ENCODE peak calls at places on chromosomes 6 and 20, in six cellular contexts. One of them, this sample, is unnamed.
A peak's percentile ranks its signal among the peaks of the same experiment; 100 is the strongest.

GRCh38 chr6:132365319-132365907 is 35.9 kb downstream of the MOXD1 start:
- DNase-seq in HS-27A: no peak
- DNase-seq in fibroblast of gingiva: no peak
- DNase-seq in anterior cingulate cortex: no peak
- DNase-seq in astrocyte of the spinal cord: peak; percentile 48
- DNase-seq in HEK293T: peak; percentile 23
- DNase-seq in this sample: peak; percentile 99

GRCh38 chr6:107600111-107600510 is 110.2 kb downstream of the SOBP start:
- DNase-seq in HS-27A: no peak
- DNase-seq in anterior cingulate cortex: no peak
- DNase-seq in astrocyte of the spinal cord: no peak
- DNase-seq in fibroblast of gingiva: no peak
- DNase-seq in HEK293T: no peak
- DNase-seq in this sample: no peak

GRCh38 chr6:170026272-170027110 is 264.4 kb downstream of the DLL1 start:
- DNase-seq in fibroblast of gingiva: no peak
- DNase-seq in HS-27A: no peak
- DNase-seq in astrocyte of the spinal cord: no peak
- DNase-seq in HEK293T: no peak
- DNase-seq in anterior cingulate cortex: no peak
- DNase-seq in this sample: no peak

GRCh38 chr6:125753218-125753936 is 3.9 kb downstream of the HEY2 start:
- DNase-seq in HEK293T: no peak
- DNase-seq in anterior cingulate cortex: no peak
- DNase-seq in fibroblast of gingiva: peak; percentile 34
- DNase-seq in astrocyte of the spinal cord: peak; percentile 56
- DNase-seq in HS-27A: no peak
- DNase-seq in this sample: no peak

GRCh38 chr6:36906539-36906938 is 20.8 kb downstream of the C6orf89 start:
- DNase-seq in HS-27A: no peak
- DNase-seq in fibroblast of gingiva: no peak
- DNase-seq in astrocyte of the spinal cord: no peak
- DNase-seq in anterior cingulate cortex: no peak
- DNase-seq in HEK293T: no peak
- DNase-seq in this sample: no peak

GRCh38 chr6:90364846-90365401 is 68.3 kb upstream of the BACH2 start:
- DNase-seq in HEK293T: no peak
- DNase-seq in anterior cingulate cortex: no peak
- DNase-seq in HS-27A: no peak
- DNase-seq in astrocyte of the spinal cord: no peak
- DNase-seq in fibroblast of gingiva: no peak
- DNase-seq in this sample: no peak

GRCh38 chr20:38692436-38693411 is 31.6 kb upstream of the SLC32A1 start:
- DNase-seq in anterior cingulate cortex: peak; percentile 22
- DNase-seq in astrocyte of the spinal cord: peak; percentile 72
- DNase-seq in HEK293T: peak; percentile 39
- DNase-seq in fibroblast of gingiva: peak; percentile 31
- DNase-seq in HS-27A: peak; percentile 39
- DNase-seq in this sample: peak; percentile 94

GRCh38 chr20:10090588-10091166 is 55.9 kb downstream of the ANKEF1 start:
- DNase-seq in fibroblast of gingiva: peak; percentile 55
- DNase-seq in HS-27A: no peak
- DNase-seq in astrocyte of the spinal cord: peak; percentile 68
- DNase-seq in HEK293T: peak; percentile 45
- DNase-seq in anterior cingulate cortex: no peak
- DNase-seq in this sample: peak; percentile 58

GRCh38 chr20:41249781-41250281 is 67.7 kb downstream of the ZHX3 start:
- DNase-seq in HS-27A: peak; percentile 24
- DNase-seq in astrocyte of the spinal cord: peak; percentile 69
- DNase-seq in HEK293T: peak; percentile 49
- DNase-seq in anterior cingulate cortex: no peak
- DNase-seq in fibroblast of gingiva: peak; percentile 47
- DNase-seq in this sample: peak; percentile 45

GRCh38 chr6:100121854-100122609 is 128.0 kb upstream of the MCHR2 start:
- DNase-seq in HEK293T: no peak
- DNase-seq in astrocyte of the spinal cord: no peak
- DNase-seq in fibroblast of gingiva: peak; percentile 42
- DNase-seq in anterior cingulate cortex: no peak
- DNase-seq in HS-27A: no peak
- DNase-seq in this sample: no peak

GRCh38 chr20:24746351-24746685 is 202.8 kb upstream of the CST7 start:
- DNase-seq in anterior cingulate cortex: no peak
- DNase-seq in astrocyte of the spinal cord: no peak
- DNase-seq in fibroblast of gingiva: no peak
- DNase-seq in HS-27A: no peak
- DNase-seq in HEK293T: no peak
- DNase-seq in this sample: no peak

GRCh38 chr6:75788894-75789293 is 39.9 kb downstream of the MYO6 start:
- DNase-seq in HS-27A: no peak
- DNase-seq in HEK293T: no peak
- DNase-seq in anterior cingulate cortex: no peak
- DNase-seq in fibroblast of gingiva: no peak
- DNase-seq in astrocyte of the spinal cord: no peak
- DNase-seq in this sample: no peak

GRCh38 chr20:12237772-12238171 is 320.1 kb downstream of the BTBD3 start:
- DNase-seq in HS-27A: no peak
- DNase-seq in HEK293T: no peak
- DNase-seq in anterior cingulate cortex: peak; percentile 17
- DNase-seq in fibroblast of gingiva: peak; percentile 32
- DNase-seq in astrocyte of the spinal cord: no peak
- DNase-seq in this sample: no peak

GRCh38 chr20:44170796-44171410 is 16.1 kb downstream of the JPH2 start:
- DNase-seq in HEK293T: no peak
- DNase-seq in fibroblast of gingiva: peak; percentile 36
- DNase-seq in anterior cingulate cortex: no peak
- DNase-seq in astrocyte of the spinal cord: no peak
- DNase-seq in HS-27A: no peak
- DNase-seq in this sample: no peak

This sample was measured in SK-N-DZ.